ENCODE peak calls at places on chromosome 5, in ten cellular contexts. One of them, this sample, is unnamed.
A peak's percentile ranks its signal among the peaks of the same experiment; 100 is the strongest.

GRCh38 chr5:136036991-136037705 is 8.4 kb downstream of the TGFBI start:
- DNase-seq in AML-193: peak; percentile 71
- DNase-seq in ovary: no peak
- DNase-seq in MM.1S: peak; percentile 86
- DNase-seq in stimulated activated CD4-positive, alpha-beta T cell treated with anti-CD3 and anti-CD28 coated beads, Interleukin-12 subunit alpha, Interleukin-12 subunit beta, amount 100 ng/mL, for 48 hours: peak; percentile 31
- DNase-seq in activated T-cell treated with anti-CD3 and anti-CD28 coated beads, Interleukin-2, amount 50 U/mL, for 4 hours: no peak
- DNase-seq in DND-41: peak; percentile 75
- DNase-seq in NCI-H510A treated with DMSO at 0.1 percent for 48 hours: peak; percentile 38
- DNase-seq in frontal cortex: no peak
- DNase-seq in M059J: peak; percentile 98
- DNase-seq in this sample: peak; percentile 20

GRCh38 chr5:109688647-109688998 is 1.1 kb upstream of the MAN2A1 start:
- DNase-seq in frontal cortex: no peak
- DNase-seq in ovary: no peak
- DNase-seq in activated T-cell treated with anti-CD3 and anti-CD28 coated beads, Interleukin-2, amount 50 U/mL, for 4 hours: no peak
- DNase-seq in NCI-H510A treated with DMSO at 0.1 percent for 48 hours: peak; percentile 70
- DNase-seq in stimulated activated CD4-positive, alpha-beta T cell treated with anti-CD3 and anti-CD28 coated beads, Interleukin-12 subunit alpha, Interleukin-12 subunit beta, amount 100 ng/mL, for 48 hours: no peak
- DNase-seq in AML-193: peak; percentile 70
- DNase-seq in M059J: no peak
- DNase-seq in DND-41: no peak
- DNase-seq in MM.1S: peak; percentile 74
- DNase-seq in this sample: peak; percentile 9

GRCh38 chr5:5046680-5047502 is 93.2 kb upstream of the ADAMTS16 start:
- DNase-seq in DND-41: no peak
- DNase-seq in ovary: no peak
- DNase-seq in MM.1S: peak; percentile 49
- DNase-seq in M059J: no peak
- DNase-seq in activated T-cell treated with anti-CD3 and anti-CD28 coated beads, Interleukin-2, amount 50 U/mL, for 4 hours: no peak
- DNase-seq in AML-193: no peak
- DNase-seq in NCI-H510A treated with DMSO at 0.1 percent for 48 hours: no peak
- DNase-seq in frontal cortex: no peak
- DNase-seq in stimulated activated CD4-positive, alpha-beta T cell treated with anti-CD3 and anti-CD28 coated beads, Interleukin-12 subunit alpha, Interleukin-12 subunit beta, amount 100 ng/mL, for 48 hours: no peak
- DNase-seq in this sample: no peak

GRCh38 chr5:100900142-100900795 is 2.8 kb downstream of the ST8SIA4 start:
- DNase-seq in MM.1S: peak; percentile 69
- DNase-seq in NCI-H510A treated with DMSO at 0.1 percent for 48 hours: peak; percentile 48
- DNase-seq in DND-41: peak; percentile 70
- DNase-seq in ovary: no peak
- DNase-seq in stimulated activated CD4-positive, alpha-beta T cell treated with anti-CD3 and anti-CD28 coated beads, Interleukin-12 subunit alpha, Interleukin-12 subunit beta, amount 100 ng/mL, for 48 hours: no peak
- DNase-seq in activated T-cell treated with anti-CD3 and anti-CD28 coated beads, Interleukin-2, amount 50 U/mL, for 4 hours: peak; percentile 48
- DNase-seq in M059J: peak; percentile 32
- DNase-seq in frontal cortex: peak; percentile 8
- DNase-seq in AML-193: peak; percentile 66
- DNase-seq in this sample: peak; percentile 5

GRCh38 chr5:73067213-73067612 is 53.2 kb upstream of the TMEM171 start:
- DNase-seq in AML-193: no peak
- DNase-seq in frontal cortex: no peak
- DNase-seq in ovary: no peak
- DNase-seq in DND-41: no peak
- DNase-seq in M059J: no peak
- DNase-seq in stimulated activated CD4-positive, alpha-beta T cell treated with anti-CD3 and anti-CD28 coated beads, Interleukin-12 subunit alpha, Interleukin-12 subunit beta, amount 100 ng/mL, for 48 hours: no peak
- DNase-seq in activated T-cell treated with anti-CD3 and anti-CD28 coated beads, Interleukin-2, amount 50 U/mL, for 4 hours: no peak
- DNase-seq in NCI-H510A treated with DMSO at 0.1 percent for 48 hours: no peak
- DNase-seq in MM.1S: no peak
- DNase-seq in this sample: no peak

GRCh38 chr5:64680289-64680688 is 10.0 kb upstream of the SHISAL2B start:
- DNase-seq in MM.1S: no peak
- DNase-seq in activated T-cell treated with anti-CD3 and anti-CD28 coated beads, Interleukin-2, amount 50 U/mL, for 4 hours: no peak
- DNase-seq in DND-41: no peak
- DNase-seq in stimulated activated CD4-positive, alpha-beta T cell treated with anti-CD3 and anti-CD28 coated beads, Interleukin-12 subunit alpha, Interleukin-12 subunit beta, amount 100 ng/mL, for 48 hours: no peak
- DNase-seq in NCI-H510A treated with DMSO at 0.1 percent for 48 hours: peak; percentile 1
- DNase-seq in M059J: peak; percentile 40
- DNase-seq in AML-193: no peak
- DNase-seq in frontal cortex: no peak
- DNase-seq in ovary: no peak
- DNase-seq in this sample: no peak

GRCh38 chr5:22787398-22787797 is 65.7 kb downstream of the CDH12 start:
- DNase-seq in M059J: no peak
- DNase-seq in ovary: no peak
- DNase-seq in DND-41: no peak
- DNase-seq in frontal cortex: no peak
- DNase-seq in activated T-cell treated with anti-CD3 and anti-CD28 coated beads, Interleukin-2, amount 50 U/mL, for 4 hours: no peak
- DNase-seq in MM.1S: no peak
- DNase-seq in NCI-H510A treated with DMSO at 0.1 percent for 48 hours: no peak
- DNase-seq in AML-193: no peak
- DNase-seq in stimulated activated CD4-positive, alpha-beta T cell treated with anti-CD3 and anti-CD28 coated beads, Interleukin-12 subunit alpha, Interleukin-12 subunit beta, amount 100 ng/mL, for 48 hours: no peak
- DNase-seq in this sample: no peak

GRCh38 chr5:142508027-142508426 is 177.9 kb downstream of the FGF1 start:
- DNase-seq in DND-41: no peak
- DNase-seq in MM.1S: no peak
- DNase-seq in activated T-cell treated with anti-CD3 and anti-CD28 coated beads, Interleukin-2, amount 50 U/mL, for 4 hours: no peak
- DNase-seq in ovary: no peak
- DNase-seq in AML-193: no peak
- DNase-seq in NCI-H510A treated with DMSO at 0.1 percent for 48 hours: no peak
- DNase-seq in frontal cortex: no peak
- DNase-seq in M059J: no peak
- DNase-seq in stimulated activated CD4-positive, alpha-beta T cell treated with anti-CD3 and anti-CD28 coated beads, Interleukin-12 subunit alpha, Interleukin-12 subunit beta, amount 100 ng/mL, for 48 hours: no peak
- DNase-seq in this sample: no peak

GRCh38 chr5:12292610-12293204 is 388.5 kb upstream of the CTNND2 start:
- DNase-seq in activated T-cell treated with anti-CD3 and anti-CD28 coated beads, Interleukin-2, amount 50 U/mL, for 4 hours: no peak
- DNase-seq in NCI-H510A treated with DMSO at 0.1 percent for 48 hours: peak; percentile 36
- DNase-seq in frontal cortex: no peak
- DNase-seq in ovary: no peak
- DNase-seq in DND-41: no peak
- DNase-seq in MM.1S: peak; percentile 65
- DNase-seq in AML-193: peak; percentile 39
- DNase-seq in stimulated activated CD4-positive, alpha-beta T cell treated with anti-CD3 and anti-CD28 coated beads, Interleukin-12 subunit alpha, Interleukin-12 subunit beta, amount 100 ng/mL, for 48 hours: no peak
- DNase-seq in M059J: peak; percentile 45
- DNase-seq in this sample: no peak

GRCh38 chr5:53779541-53779981 is 219.1 kb downstream of the NDUFS4 start:
- DNase-seq in MM.1S: no peak
- DNase-seq in DND-41: peak; percentile 5
- DNase-seq in ovary: no peak
- DNase-seq in NCI-H510A treated with DMSO at 0.1 percent for 48 hours: no peak
- DNase-seq in stimulated activated CD4-positive, alpha-beta T cell treated with anti-CD3 and anti-CD28 coated beads, Interleukin-12 subunit alpha, Interleukin-12 subunit beta, amount 100 ng/mL, for 48 hours: no peak
- DNase-seq in frontal cortex: no peak
- DNase-seq in activated T-cell treated with anti-CD3 and anti-CD28 coated beads, Interleukin-2, amount 50 U/mL, for 4 hours: no peak
- DNase-seq in AML-193: peak; percentile 56
- DNase-seq in M059J: peak; percentile 60
- DNase-seq in this sample: no peak

GRCh38 chr5:57221049-57221568 is 47.2 kb downstream of the GPBP1 start:
- DNase-seq in activated T-cell treated with anti-CD3 and anti-CD28 coated beads, Interleukin-2, amount 50 U/mL, for 4 hours: no peak
- DNase-seq in M059J: peak; percentile 65
- DNase-seq in AML-193: peak; percentile 65
- DNase-seq in stimulated activated CD4-positive, alpha-beta T cell treated with anti-CD3 and anti-CD28 coated beads, Interleukin-12 subunit alpha, Interleukin-12 subunit beta, amount 100 ng/mL, for 48 hours: no peak
- DNase-seq in ovary: no peak
- DNase-seq in NCI-H510A treated with DMSO at 0.1 percent for 48 hours: peak; percentile 37
- DNase-seq in DND-41: no peak
- DNase-seq in MM.1S: peak; percentile 67
- DNase-seq in frontal cortex: peak; percentile 22
- DNase-seq in this sample: no peak

This sample was measured in NCI-H1930.